ENCODE peak calls at places on chromosomes 16 and 17, in eight cellular contexts. I is H1, H is SK-N-SH, J is A549, O is GM12878, W is HCT116, A is HepG2, R is K562. X is an unnamed sample.

GRCh38 chr17:7014995-7015586 is 2.7 kb downstream of the RNASEK start:
- DNase-seq in H (no peak), O (peak), I (no peak), A (no peak), R (no peak), J (no peak), W (no peak), X (peak)

GRCh38 chr16:79267781-79268180 is 332.8 kb downstream of the MAF start:
- DNase-seq in A (no peak), I (no peak), J (no peak), H (no peak), O (no peak), R (no peak), W (no peak), X (no peak)

GRCh38 chr17:31556969-31557620 is 165.6 kb downstream of the RAB11FIP4 start:
- DNase-seq in O (no peak), A (no peak), J (no peak), H (no peak), R (no peak), I (no peak), W (no peak), X (no peak)

GRCh38 chr16:66273644-66274334 is 92.7 kb upstream of the CDH5 start:
- DNase-seq in A (no peak), W (no peak), H (no peak), J (no peak), I (no peak), R (no peak), O (no peak), X (peak)

GRCh38 chr17:75853410-75853809 is 1.7 kb downstream of the WBP2 start:
- DNase-seq in J (no peak), O (no peak), H (no peak), W (no peak), R (no peak), A (no peak), I (no peak), X (peak)

GRCh38 chr17:75400326-75400939 is 5.0 kb downstream of the GRB2 start:
- DNase-seq in H (no peak), J (no peak), R (no peak), W (no peak), I (no peak), A (no peak), O (no peak), X (no peak)

GRCh38 chr17:39687101-39687545 is 734 bp downstream of the PGAP3 start:
- DNase-seq in J (no peak), W (no peak), O (no peak), R (no peak), I (no peak), A (no peak), H (no peak), X (no peak)

GRCh38 chr16:30649725-30650368 is 913 bp upstream of the PRR14 start:
- DNase-seq in I (no peak), O (no peak), W (no peak), A (no peak), J (no peak), H (no peak), R (no peak), X (no peak)

GRCh38 chr17:8681175-8681949 is 50.8 kb upstream of the MYH10 start:
- DNase-seq in O (no peak), A (no peak), R (no peak), J (no peak), I (no peak), H (peak), W (no peak), X (peak)

GRCh38 chr16:27102701-27103575 is 36.2 kb downstream of the C16orf82 start:
- DNase-seq in H (no peak), R (no peak), I (no peak), O (no peak), A (no peak), W (no peak), J (no peak), X (no peak)

GRCh38 chr17:59668816-59669215 is 38.4 kb downstream of the PTRH2 start:
- DNase-seq in A (no peak), W (peak), R (no peak), I (no peak), O (no peak), J (no peak), H (no peak), X (peak)

GRCh38 chr17:80730739-80731138 is 186.1 kb downstream of the RPTOR start:
- DNase-seq in R (no peak), J (no peak), O (no peak), H (no peak), W (no peak), A (no peak), I (no peak), X (no peak)

GRCh38 chr17:45867171-45867570 is 22.5 kb downstream of the SPPL2C start:
- DNase-seq in R (no peak), W (no peak), H (no peak), A (no peak), O (no peak), I (no peak), J (no peak), X (no peak)

GRCh38 chr17:67071595-67071994 is 27.2 kb downstream of the CACNG1 start:
- DNase-seq in W (no peak), O (no peak), R (no peak), I (no peak), A (no peak), H (no peak), J (no peak), X (no peak)

GRCh38 chr17:82396601-82397435 is 21.3 kb upstream of the HEXD start:
- DNase-seq in O (no peak), A (no peak), J (no peak), R (no peak), I (no peak), W (no peak), H (no peak), X (peak)

GRCh38 chr16:66660422-66661209 is 35.9 kb downstream of the CMTM4 start:
- DNase-seq in A (peak), J (peak), W (no peak), R (peak), I (no peak), H (peak), O (no peak), X (peak)

GRCh38 chr16:24800586-24800985 is 45.2 kb upstream of the SLC5A11 start:
- DNase-seq in I (no peak), H (no peak), R (no peak), J (peak), A (peak), W (no peak), O (no peak), X (peak)

GRCh38 chr16:61128545-61129323 is 907.5 kb downstream of the CDH8 start:
- DNase-seq in W (no peak), O (no peak), J (no peak), A (no peak), H (peak), I (no peak), R (no peak), X (no peak)

GRCh38 chr16:84286568-84287220 is 8.0 kb upstream of the WFDC1 start:
- DNase-seq in J (no peak), A (no peak), W (no peak), H (no peak), I (no peak), R (no peak), O (no peak), X (peak)

GRCh38 chr16:67993207-67994036 is 5.9 kb downstream of the DPEP2 start:
- DNase-seq in H (peak), I (no peak), A (peak), W (peak), R (peak), O (no peak), J (peak), X (peak)

GRCh38 chr17:30476726-30477082 is 504 bp upstream of the GOSR1 start:
- DNase-seq in W (no peak), J (no peak), H (no peak), R (peak), O (no peak), I (no peak), A (peak), X (peak)

GRCh38 chr17:83096401-83097220 is 17.2 kb downstream of the METRNL start:
- DNase-seq in H (no peak), J (no peak), O (no peak), I (no peak), R (no peak), W (no peak), A (no peak), X (no peak)

GRCh38 chr16:56606071-56606687 is 2.2 kb upstream of the MT2A start:
- DNase-seq in A (no peak), O (no peak), J (peak), H (no peak), I (no peak), R (no peak), W (peak), X (peak)

DNA sequence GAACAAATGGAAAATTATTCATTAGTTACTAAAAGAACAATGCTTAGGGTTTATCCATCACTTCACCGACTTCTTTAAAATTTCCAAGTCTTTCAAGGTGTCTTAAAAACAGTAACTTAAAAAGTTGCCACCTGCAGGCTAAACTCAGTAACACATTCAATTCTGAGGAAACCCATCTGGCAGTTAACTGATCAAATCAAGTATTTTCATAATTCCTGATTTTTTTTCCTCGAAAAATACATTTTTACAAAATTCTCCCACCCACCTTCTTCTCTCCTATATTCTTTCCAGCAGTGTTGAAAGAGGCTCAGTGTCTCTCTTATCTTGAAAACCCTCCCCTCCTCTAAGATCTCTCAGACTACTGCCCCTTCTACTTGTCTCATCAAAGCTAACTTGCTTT is 29.9 kb downstream of the PARN start:
- DNase-seq in R (peak), W (peak), I (no peak), O (no peak), A (peak), H (peak), J (peak), X (peak)
- TF ChIP-seq RAD21 in R (no peak), W (no peak), I (no peak), O (peak), A (peak), H (peak), J (peak), X (peak)

DNA sequence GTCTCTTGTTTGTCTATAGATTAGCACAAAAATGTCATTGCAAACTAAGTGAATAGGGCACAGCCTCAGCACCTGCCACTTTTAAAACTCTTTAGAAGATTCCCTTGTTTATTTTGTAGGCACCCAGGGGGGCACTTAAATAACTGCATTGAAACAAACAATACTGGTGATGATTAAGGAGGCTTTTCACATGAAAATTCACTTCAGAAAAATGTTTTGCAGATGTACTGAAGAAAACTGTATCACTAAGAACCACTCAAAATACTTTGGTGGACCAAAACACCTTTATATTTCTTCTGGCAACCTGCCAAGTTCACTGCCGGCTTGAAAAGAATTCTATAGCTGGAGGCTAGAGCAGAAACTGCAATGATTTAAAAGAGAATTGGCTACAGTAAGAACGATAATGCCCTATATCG is 281.5 kb downstream of the TOX3 start:
- DNase-seq in J (no peak), H (no peak), O (no peak), W (no peak), A (no peak), R (no peak), I (peak), X (no peak)
- TF ChIP-seq RAD21 in J (no peak), H (no peak), O (no peak), W (no peak), A (no peak), R (no peak), I (no peak), X (no peak)

GRCh38 chr17:64387545-64388171 is 3.0 kb downstream of the PECAM1 start:
- DNase-seq in W (no peak), O (no peak), J (no peak), I (no peak), A (no peak), H (no peak), R (peak), X (no peak)
- TF ChIP-seq RAD21 in W (no peak), O (no peak), J (no peak), I (no peak), A (no peak), H (no peak), R (no peak), X (no peak)

DNA sequence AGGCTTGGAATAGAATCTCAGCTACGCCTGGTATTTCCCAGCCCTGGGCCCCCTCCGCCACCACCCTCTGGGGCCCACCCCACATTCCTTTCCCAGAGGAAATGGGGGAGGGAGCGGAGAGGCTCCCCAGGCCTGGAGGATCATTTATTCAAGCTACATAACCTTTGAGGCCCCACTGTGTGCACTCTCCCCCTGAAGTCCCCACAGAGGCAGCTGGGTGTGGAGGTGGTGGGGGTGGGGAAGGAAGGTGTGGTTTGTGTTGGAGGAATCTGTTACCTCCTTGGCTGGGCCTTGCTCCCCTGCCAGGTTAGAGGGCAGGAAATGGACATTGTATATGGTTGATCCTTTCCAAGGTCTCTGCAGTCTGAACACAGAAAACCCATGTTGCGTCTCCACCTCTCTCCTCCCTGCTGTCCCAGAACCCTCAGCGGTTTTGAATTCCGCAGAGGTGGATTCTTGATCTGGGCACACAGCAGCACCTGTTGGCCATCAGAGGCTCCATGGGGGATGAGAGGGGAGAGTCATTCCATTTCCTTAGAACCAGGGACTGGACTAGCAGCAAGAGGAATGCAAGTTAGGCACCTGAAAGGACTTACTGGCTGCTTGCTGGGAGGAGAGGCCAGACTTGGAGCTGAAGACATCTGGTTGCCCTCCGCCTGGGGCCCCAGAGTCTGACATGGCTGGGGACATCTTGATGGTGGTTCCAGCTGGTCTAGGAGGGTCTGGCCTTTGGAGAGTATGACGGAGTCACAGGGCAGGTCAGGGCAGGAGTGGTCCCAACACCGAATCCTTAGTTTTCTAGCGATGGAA is 23.0 kb downstream of the ARHGAP23 start:
- DNase-seq in W (no peak), O (no peak), I (peak), R (no peak), H (no peak), J (no peak), A (peak), X (peak)
- TF ChIP-seq RAD21 in W (no peak), O (no peak), I (no peak), R (no peak), H (no peak), J (no peak), A (no peak), X (no peak)

DNA sequence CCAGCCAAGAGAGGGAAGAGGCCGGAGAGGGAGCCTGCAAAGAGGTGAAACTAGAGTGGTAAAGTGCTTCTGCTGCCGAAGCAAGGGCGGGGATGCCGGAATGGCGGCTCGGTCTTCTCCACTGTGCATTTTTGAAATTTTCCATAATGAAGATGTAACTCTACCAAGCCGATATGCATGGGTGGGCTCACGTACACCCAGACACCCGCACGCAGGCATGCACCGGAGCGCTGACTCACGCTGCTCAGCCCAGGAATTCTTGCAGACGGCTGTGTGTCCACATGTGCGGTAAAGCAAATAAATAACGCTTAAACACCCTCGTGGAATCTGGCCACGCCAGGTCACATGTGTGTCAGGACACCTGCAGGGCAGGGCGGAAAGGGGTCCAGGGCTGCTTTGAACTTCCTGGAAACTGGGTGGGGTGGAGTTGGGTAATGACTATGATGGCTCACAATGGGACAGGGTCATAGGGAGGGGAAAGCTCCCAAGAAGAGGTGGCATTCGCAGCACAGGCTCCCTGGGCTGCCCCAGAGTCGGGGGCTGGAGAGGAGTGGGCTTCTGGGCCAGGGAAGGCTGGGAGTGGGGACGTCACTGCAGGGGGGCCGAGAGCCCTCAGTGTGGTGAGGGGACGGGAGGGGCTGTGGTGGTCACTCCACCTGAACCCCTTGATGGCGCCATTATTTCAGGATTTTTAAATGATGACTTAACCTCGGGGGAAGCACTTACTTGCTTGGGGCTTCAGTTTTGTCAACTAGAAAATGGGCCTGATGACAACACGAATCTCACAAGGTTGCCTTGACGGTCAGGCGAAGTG is 265.5 kb downstream of the PARN start:
- DNase-seq in I (no peak), A (peak), H (no peak), O (no peak), W (peak), R (no peak), J (peak), X (peak)
- TF ChIP-seq RAD21 in I (peak), A (peak), H (no peak), O (peak), W (peak), R (no peak), J (peak), X (no peak)

DNA sequence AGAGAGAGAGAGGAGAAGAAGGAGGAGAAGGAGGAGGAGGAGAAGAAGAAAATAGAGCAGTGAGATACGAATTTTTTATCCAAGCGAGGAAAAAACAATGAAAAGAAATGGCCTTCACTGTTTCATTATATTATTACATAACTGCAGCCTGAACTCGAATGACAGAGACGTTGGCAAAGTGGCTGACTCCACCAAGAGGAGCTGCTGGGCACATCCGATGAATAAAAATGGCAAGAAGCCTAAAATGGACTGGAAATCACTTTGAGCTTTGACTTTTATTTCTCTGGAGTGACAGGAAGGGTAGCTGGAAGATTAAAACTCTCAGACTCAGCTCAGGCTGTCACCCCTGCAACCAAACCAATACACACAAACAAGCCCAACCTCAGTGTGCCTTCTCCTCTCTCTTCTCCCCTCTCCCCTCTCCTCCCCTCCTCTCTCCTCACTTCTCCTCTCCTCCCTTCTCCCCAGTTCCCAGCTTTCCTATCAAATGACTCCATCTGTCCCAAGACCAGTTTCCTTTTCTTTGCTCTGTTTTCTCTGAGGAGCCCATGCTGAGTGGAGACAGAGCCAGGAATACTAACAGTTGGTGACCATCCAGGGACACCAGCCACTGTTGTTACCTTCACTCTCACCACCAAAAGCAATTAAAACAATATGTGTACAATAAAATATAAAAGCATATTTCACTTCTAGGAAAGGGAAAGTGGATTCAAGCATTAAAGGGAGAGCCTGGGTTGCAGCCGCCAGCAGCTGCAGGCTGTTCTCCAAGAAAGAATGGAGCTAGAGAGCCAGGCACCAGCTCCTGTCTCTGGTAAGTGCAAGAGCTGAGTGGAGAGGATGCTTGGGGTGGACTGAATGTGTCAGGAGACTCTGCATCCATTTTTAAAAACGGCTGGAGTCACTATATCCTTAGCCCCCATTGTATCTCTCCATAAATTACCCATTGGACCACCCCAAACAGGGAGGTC is 51.2 kb downstream of the SOX9 start:
- DNase-seq in H (no peak), R (no peak), A (no peak), O (no peak), W (no peak), I (no peak), J (no peak), X (no peak)
- TF ChIP-seq RAD21 in H (no peak), R (no peak), A (no peak), O (no peak), W (no peak), I (no peak), J (peak), X (no peak)

DNA sequence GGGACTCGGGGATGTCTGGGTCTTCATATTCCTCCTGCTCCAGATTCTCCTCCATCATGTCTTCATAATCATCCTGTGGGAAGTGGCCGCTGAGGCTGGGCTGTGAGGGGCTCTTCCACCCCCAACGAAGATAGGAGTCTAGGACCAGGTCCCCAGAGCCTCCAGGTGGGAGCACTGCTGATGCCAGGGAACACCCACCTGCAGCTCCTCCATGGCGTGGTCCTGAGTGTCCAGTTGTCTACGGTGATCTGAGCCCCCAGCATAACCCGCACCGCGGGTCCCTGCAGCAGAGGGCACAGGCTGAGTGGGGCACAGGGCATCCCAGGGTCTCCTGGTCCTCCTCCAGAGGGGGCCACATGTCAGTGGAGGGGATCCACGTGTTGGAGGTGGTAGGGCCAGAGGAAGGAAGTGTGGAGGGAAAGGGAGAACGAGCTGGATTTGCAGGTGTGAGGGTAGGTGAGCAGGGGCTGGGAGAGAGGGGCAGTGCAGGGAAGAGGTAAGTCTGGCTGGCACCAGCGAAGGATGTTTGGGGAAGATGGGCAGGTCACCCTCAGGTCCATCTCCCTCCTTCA is 5.2 kb downstream of the SLC4A1 start:
- DNase-seq in W (no peak), O (no peak), R (no peak), A (no peak), I (no peak), J (no peak), H (no peak), X (no peak)
- TF ChIP-seq RAD21 in W (no peak), O (no peak), R (no peak), A (no peak), I (no peak), J (no peak), H (no peak), X (no peak)